ENCODE peak calls at places on chromosomes 4 and X, in ten cellular contexts. Q, U, L, V, D, E, H, S, J and K are unnamed samples.

GRCh38 chr4:88661724-88662123 is 35.9 kb downstream of the NAP1L5 start:
- DNase-seq in H (peak), Q (no peak), D (peak), L (no peak), S (peak), J (no peak), V (no peak), U (no peak), E (no peak), K (no peak)

GRCh38 chrX:9676311-9676710 is 89.3 kb downstream of the GPR143 start:
- DNase-seq in D (no peak), V (no peak), Q (no peak), U (no peak), E (no peak), J (no peak), H (no peak), L (no peak), S (no peak), K (no peak)

GRCh38 chr4:17618926-17619325 is 4.5 kb downstream of the MED28 start:
- DNase-seq in H (no peak), U (no peak), V (no peak), D (no peak), S (no peak), E (no peak), J (no peak), Q (no peak), L (no peak), K (no peak)

GRCh38 chr4:26936284-26937065 is 75.8 kb downstream of the STIM2 start:
- DNase-seq in E (no peak), D (no peak), S (peak), H (no peak), Q (peak), J (no peak), V (no peak), U (peak), L (peak), K (no peak)

GRCh38 chr4:74223801-74224200 is 65.9 kb downstream of the MTHFD2L start:
- DNase-seq in L (no peak), U (no peak), V (no peak), J (no peak), S (peak), H (peak), Q (no peak), D (no peak), E (no peak), K (no peak)

GRCh38 chr4:72974694-72975487 is 94.6 kb downstream of the COX18 start:
- DNase-seq in U (no peak), J (no peak), H (peak), S (peak), D (no peak), V (no peak), Q (no peak), L (no peak), E (no peak), K (no peak)

GRCh38 chrX:70922776-70923473 is 8.0 kb downstream of the SLC7A3 start:
- DNase-seq in D (no peak), E (no peak), V (no peak), S (no peak), L (no peak), U (no peak), Q (no peak), H (no peak), J (no peak), K (no peak)

GRCh38 chrX:80388206-80388605 is 32.0 kb upstream of the TENT5D start:
- DNase-seq in V (no peak), D (no peak), J (no peak), H (no peak), Q (no peak), U (no peak), E (no peak), L (peak), S (no peak), K (no peak)

GRCh38 chr4:74311696-74312313 is 3.5 kb downstream of the EPGN start:
- DNase-seq in L (no peak), H (peak), D (no peak), J (no peak), V (peak), S (peak), Q (no peak), E (no peak), U (no peak), K (no peak)

GRCh38 chr4:39933689-39934590 is 43.8 kb downstream of the PDS5A start:
- DNase-seq in L (no peak), U (no peak), Q (no peak), J (no peak), D (no peak), E (no peak), H (peak), S (peak), V (no peak), K (no peak)

GRCh38 chrX:132395645-132396044 is 93.2 kb downstream of the MBNL3 start:
- DNase-seq in V (no peak), D (no peak), U (no peak), S (no peak), L (no peak), H (no peak), J (no peak), E (no peak), Q (no peak), K (no peak)

GRCh38 chr4:151256134-151256533 is 20.8 kb upstream of the PRSS48 start:
- DNase-seq in Q (no peak), H (peak), U (no peak), D (no peak), V (no peak), J (no peak), E (no peak), L (no peak), S (no peak), K (no peak)

GRCh38 chr4:176778491-176778890 is 14.2 kb downstream of the VEGFC start:
- DNase-seq in J (no peak), U (no peak), L (no peak), Q (no peak), E (no peak), V (no peak), D (no peak), H (peak), S (peak), K (no peak)

GRCh38 chr4:167020410-167020809 is 213.9 kb downstream of the SPOCK3 start:
- DNase-seq in J (no peak), E (no peak), H (peak), Q (no peak), S (no peak), V (no peak), U (no peak), D (no peak), L (no peak), K (no peak)

DNA sequence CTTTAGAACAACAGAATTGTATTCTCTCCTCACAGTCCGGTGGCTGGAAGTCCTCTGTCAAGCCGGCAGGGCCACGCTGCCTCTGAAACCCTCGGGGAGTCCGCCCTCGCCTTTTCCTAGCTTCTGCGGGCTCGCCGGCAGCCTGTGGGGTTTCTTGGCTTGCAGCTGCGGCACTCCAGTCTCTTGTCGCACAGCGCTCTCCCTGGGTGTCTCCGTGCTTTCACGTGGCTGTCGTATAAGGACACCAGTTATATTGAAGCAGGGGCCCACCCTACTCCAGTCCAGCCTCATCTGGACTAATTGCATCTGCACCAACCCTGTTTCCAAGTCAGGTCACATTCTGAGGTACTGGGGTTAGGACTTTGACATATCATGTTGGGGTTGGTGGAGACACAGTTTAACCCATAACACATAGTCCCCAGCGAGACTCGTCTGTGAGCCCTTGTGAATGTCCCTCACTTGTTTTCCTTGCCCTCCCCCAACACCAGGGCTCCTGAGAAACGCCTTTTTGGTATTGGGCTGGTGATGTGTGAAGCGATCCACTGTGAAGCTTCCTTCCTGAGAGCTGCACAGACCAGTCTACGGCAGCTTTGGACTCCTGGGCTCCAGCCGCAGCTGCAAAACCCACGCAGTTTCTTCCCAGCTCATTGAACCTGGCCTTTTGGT is 22.7 kb downstream of the TMEM131L start:
- DNase-seq in J (peak), E (no peak), S (no peak), L (no peak), V (no peak), D (no peak), U (no peak), Q (no peak), H (no peak), K (no peak)
- TF ChIP-seq POLR2A in J (no peak), E (no peak), S (no peak), L (no peak), V (no peak), D (no peak), U (no peak), Q (no peak), H (no peak), K (no peak)

GRCh38 chr4:185396724-185397402 is at the start of gene ANKRD37:
- DNase-seq in U (no peak), S (peak), J (peak), H (peak), Q (no peak), V (no peak), E (no peak), D (no peak), L (peak), K (no peak)
- TF ChIP-seq POLR2A in U (no peak), S (no peak), J (no peak), H (no peak), Q (peak), V (no peak), E (peak), D (peak), L (no peak), K (no peak)

DNA sequence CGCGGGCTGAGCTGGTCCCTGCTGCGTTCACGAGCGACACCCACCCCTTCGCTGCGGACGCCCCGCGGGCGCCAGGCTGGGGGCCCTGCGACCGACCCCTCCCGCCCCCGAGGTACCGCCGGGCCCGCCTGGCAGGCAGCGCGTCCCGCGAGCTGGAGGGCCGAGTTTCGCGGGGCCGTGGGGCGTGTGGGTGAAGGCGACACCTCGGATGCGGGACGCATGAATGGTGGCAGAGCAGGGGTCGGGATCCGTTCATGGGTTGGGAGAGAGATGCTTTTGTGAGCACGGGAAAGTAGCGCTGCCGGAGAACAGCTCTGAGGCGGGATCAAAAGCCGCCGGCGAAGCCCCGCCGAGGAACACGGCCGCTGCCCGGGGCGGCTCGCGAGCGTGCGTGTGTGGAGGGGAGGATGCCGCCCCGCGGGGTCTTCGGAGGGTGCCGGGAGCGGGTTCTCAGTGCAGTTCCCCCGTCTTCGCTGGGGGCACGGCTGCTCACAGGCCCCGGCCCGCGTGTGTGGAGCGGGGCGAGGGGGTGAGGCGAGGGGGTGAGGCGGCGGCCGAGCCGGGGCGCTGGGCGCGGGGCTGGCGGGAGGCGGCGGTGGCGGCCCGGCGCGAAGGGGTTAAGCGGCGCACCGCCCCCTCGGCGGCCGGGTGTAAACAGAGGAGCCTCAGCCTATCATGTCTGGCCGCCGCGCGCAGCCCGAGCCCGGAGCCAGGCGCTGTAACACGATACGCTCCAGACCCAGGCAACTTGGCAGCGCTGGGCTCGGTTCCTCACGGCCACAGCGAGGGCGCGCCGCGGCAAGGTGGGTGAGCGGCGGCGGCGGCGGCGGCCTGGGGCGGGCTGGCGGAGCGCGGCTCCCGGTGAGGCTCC is 205.3 kb downstream of the TENM3 start:
- DNase-seq in E (peak), V (peak), S (peak), J (peak), D (peak), H (peak), Q (peak), U (peak), L (peak), K (no peak)
- TF ChIP-seq POLR2A in E (peak), V (no peak), S (peak), J (no peak), D (peak), H (no peak), Q (no peak), U (peak), L (peak), K (no peak)

GRCh38 chrX:48736878-48737212 is 24.7 kb upstream of the GLOD5 start:
- DNase-seq in S (no peak), J (no peak), D (no peak), U (no peak), V (no peak), L (no peak), Q (no peak), E (no peak), H (no peak), K (no peak)

GRCh38 chrX:48737940-48738339 is 23.6 kb upstream of the GLOD5 start:
- DNase-seq in L (no peak), V (no peak), E (no peak), S (no peak), U (no peak), J (no peak), D (no peak), H (no peak), Q (no peak), K (no peak)

GRCh38 chrX:48741834-48742233 is 19.7 kb upstream of the GLOD5 start:
- DNase-seq in U (no peak), J (no peak), L (no peak), H (no peak), S (no peak), D (no peak), V (no peak), E (no peak), Q (no peak), K (no peak)

GRCh38 chrX:48736303-48736702 is 25.2 kb upstream of the GLOD5 start:
- DNase-seq in J (no peak), V (no peak), L (no peak), H (no peak), D (no peak), S (no peak), Q (no peak), U (no peak), E (no peak), K (no peak)

DNA sequence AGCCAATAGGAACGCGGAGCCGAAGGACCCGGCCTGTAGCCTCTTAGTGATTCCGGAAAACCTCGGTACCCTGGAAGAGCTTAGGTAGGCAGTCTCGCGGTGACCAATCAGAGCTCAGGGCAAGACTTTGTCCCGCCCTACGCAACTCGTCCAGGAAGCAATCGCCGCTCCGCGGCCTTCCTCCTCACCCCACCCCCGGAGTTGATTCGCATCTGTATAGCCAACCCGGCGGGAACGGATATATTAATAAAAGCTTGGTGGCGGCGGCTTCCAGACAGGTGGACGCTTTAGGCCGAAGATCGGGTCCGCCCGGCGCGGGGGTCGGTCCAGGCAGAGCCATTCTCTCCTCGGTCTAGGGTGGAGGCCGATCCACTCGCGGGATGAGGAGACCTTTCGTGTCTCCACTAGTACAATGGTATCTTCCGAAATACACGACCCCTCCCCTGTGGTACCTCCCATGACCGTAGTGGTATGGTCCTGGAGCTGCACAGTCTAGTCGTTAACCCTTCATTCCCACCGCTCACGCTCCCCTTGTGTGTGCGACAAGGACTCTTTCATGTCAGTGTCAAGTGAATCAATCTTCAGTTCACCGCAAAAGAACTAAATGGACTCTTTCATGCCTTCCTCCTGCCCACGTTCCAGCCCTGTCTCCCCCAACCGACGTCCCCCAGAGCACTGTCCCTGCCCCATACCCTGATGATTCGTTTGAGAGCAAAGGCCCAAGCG is 24.2 kb upstream of the GLOD5 start:
- DNase-seq in L (peak), D (peak), E (peak), S (peak), Q (peak), U (peak), H (peak), V (peak), J (peak), K (no peak)
- TF ChIP-seq POLR2A in L (peak), D (no peak), E (peak), S (peak), Q (peak), U (peak), H (peak), V (peak), J (no peak), K (no peak)

DNA sequence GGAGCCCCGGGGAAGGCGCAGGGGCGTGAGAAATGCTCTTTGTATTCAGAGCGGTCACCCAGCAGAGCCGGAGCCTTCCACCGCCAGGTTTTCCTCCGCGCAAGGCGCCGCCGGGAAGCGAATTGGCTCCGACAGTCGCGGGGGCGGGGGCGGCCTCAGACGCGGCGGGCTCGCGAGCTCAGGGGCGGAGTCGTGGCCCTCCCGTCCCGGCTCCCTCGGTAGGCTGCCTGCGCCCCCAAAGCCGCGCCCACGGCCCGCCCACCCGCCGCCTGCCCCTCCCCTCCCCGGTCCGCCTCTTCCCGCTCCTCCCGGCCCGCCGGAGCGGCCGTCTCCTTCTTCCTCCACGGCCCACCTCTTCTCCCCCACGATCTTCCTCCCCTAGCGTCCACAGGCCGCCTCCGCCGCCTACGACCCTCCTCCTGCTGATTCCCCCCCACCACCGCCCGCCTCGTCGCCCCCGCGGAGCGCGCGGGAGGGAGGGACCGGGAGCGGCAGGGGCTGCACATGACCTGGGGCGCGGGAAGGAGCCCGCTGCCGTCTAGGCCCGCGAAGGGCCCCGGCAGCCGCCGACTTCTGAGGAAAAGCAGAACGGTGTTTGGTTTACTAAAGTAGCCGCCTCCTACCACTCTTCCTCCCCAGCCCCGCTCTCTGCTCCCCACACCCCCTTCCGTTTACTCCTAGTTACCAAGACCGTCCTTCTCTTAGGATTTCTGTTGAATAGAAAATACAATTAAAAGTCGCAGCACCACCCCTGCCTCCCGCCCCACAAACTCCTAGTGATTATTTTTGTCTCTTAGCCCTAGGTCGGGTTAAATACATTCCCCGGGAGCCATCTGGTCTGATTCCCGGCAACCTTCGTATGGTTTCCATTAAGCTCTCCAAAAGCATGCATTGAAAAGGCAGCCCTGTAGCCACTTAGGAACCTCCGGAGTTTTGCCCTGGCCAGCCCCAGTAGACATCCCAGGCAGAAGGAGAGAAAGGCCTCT is 53.2 kb downstream of the C4orf51 start:
- DNase-seq in H (peak), J (peak), S (peak), D (peak), V (peak), U (peak), Q (peak), L (peak), E (peak), K (no peak)
- TF ChIP-seq POLR2A in H (peak), J (no peak), S (peak), D (peak), V (peak), U (peak), Q (no peak), L (peak), E (peak), K (peak)

GRCh38 chr4:41256740-41257256 is at the start of gene UCHL1:
- DNase-seq in S (peak), U (peak), Q (no peak), L (peak), H (peak), V (peak), D (peak), E (peak), J (peak), K (no peak)
- TF ChIP-seq POLR2A in S (peak), U (peak), Q (no peak), L (peak), H (peak), V (peak), D (peak), E (no peak), J (no peak), K (no peak)

GRCh38 chr4:121790976-121791375 is 10.1 kb upstream of the EXOSC9 start:
- DNase-seq in V (no peak), Q (no peak), E (no peak), H (no peak), U (no peak), J (no peak), S (peak), L (no peak), D (no peak), K (no peak)
- TF ChIP-seq POLR2A in V (no peak), Q (no peak), E (no peak), H (no peak), U (no peak), J (no peak), S (no peak), L (no peak), D (no peak), K (no peak)

DNA sequence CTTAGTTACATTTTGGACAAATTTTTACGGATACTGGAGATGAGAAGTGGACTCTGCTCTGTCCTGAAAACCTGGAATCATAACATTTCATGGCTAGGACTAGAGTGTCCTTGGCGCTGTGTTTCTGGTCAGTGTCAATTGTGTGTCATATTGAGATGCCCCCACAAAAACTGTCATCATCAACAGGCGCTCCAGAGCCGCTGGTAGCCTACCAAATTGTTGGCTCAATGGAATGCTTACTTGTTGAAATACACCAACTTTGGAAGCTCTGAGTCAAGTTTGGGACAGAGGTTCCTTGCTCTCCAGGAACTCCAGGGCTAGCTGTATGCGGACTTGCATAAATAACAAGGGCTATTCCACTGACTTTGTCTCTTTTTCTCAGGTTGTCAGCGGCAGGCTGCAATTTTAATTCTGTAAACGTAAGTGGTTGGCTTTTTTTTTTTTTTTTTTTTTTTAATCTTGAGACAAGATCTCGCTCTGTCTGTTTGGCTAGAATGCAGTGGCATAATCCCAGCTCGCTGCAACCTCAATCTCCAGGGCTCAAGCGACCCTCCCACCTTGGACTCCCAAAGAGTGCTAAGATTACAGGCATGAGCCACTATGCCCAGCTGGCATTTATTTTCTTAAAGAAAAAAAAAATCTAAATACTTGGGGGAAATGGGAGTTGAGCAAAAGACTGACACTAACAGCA is 860 bp upstream of the HPGD start:
- DNase-seq in L (no peak), J (no peak), V (no peak), H (no peak), D (no peak), U (no peak), S (no peak), Q (no peak), E (peak), K (no peak)
- TF ChIP-seq POLR2A in L (no peak), J (no peak), V (no peak), H (no peak), D (no peak), U (no peak), S (no peak), Q (no peak), E (no peak), K (no peak)